ENCODE peak calls at places on chromosomes 1 and 21, in six cellular contexts. N is skeletal muscle cell, T is brain microvascular endothelial cell, E is tibial artery, Z is H7, R is SK-N-SH. S is an unnamed sample.

GRCh38 chr1:119873166-119874025 is 22.9 kb downstream of the ADAM30 start:
- DNase-seq in N (peak), T (peak), E (no peak), Z (no peak), R (no peak), S (peak)

GRCh38 chr1:158330390-158330789 is 941 bp downstream of the CD1B start:
- DNase-seq in N (no peak), T (no peak), E (no peak), Z (no peak), R (no peak), S (no peak)

GRCh38 chr1:95035536-95035935 is 37.2 kb downstream of the ALG14 start:
- DNase-seq in N (peak), T (peak), E (no peak), Z (no peak), R (no peak), S (peak)

GRCh38 chr1:152411846-152412245 is 2.2 kb downstream of the CRNN start:
- DNase-seq in N (no peak), T (no peak), E (no peak), Z (no peak), R (no peak), S (no peak)

GRCh38 chr21:25887646-25888321 is 153.0 kb downstream of the GABPA start:
- DNase-seq in N (no peak), T (no peak), E (no peak), Z (no peak), R (no peak), S (no peak)

GRCh38 chr1:235502601-235503332 is 1.5 kb downstream of the B3GALNT2 start:
- DNase-seq in N (no peak), T (peak), E (no peak), Z (no peak), R (no peak), S (peak)

GRCh38 chr1:4702927-4703326 is 48.5 kb downstream of the AJAP1 start:
- DNase-seq in N (no peak), T (peak), E (no peak), Z (no peak), R (peak), S (no peak)

GRCh38 chr1:118999348-119000071 is 11.4 kb upstream of the TBX15 start:
- DNase-seq in N (no peak), T (no peak), E (no peak), Z (peak), R (no peak), S (no peak)

GRCh38 chr1:230706020-230706699 is 7.8 kb downstream of the AGT start:
- DNase-seq in N (no peak), T (no peak), E (no peak), Z (no peak), R (no peak), S (no peak)

GRCh38 chr1:67201891-67202290 is 35.6 kb downstream of the IL23R start:
- DNase-seq in N (no peak), T (no peak), E (no peak), Z (no peak), R (no peak), S (no peak)

GRCh38 chr1:119814288-119814687 is 3.0 kb upstream of the REG4 start:
- DNase-seq in N (no peak), T (no peak), E (no peak), Z (no peak), R (no peak), S (no peak)

GRCh38 chr1:107559881-107560280 is 405.1 kb downstream of the VAV3 start:
- DNase-seq in N (no peak), T (no peak), E (no peak), Z (no peak), R (no peak), S (peak)

GRCh38 chr1:150931773-150932172 is 5.6 kb downstream of the SETDB1 start:
- DNase-seq in N (no peak), T (no peak), E (no peak), Z (no peak), R (no peak), S (peak)

GRCh38 chr1:8314346-8315280 is 3.3 kb upstream of the SLC45A1 start:
- DNase-seq in N (peak), T (peak), E (peak), Z (peak), R (peak), S (peak)

GRCh38 chr1:160400284-160400645 is at the start of gene VANGL2:
- DNase-seq in N (no peak), T (peak), E (no peak), Z (peak), R (peak), S (peak)

GRCh38 chr1:184686540-184686939 is 68.1 kb downstream of the EDEM3 start:
- DNase-seq in N (no peak), T (no peak), E (no peak), Z (no peak), R (no peak), S (peak)

GRCh38 chr1:9555942-9556341 is 16.7 kb downstream of the SLC25A33 start:
- DNase-seq in N (no peak), T (no peak), E (peak), Z (no peak), R (no peak), S (no peak)

GRCh38 chr1:37602750-37603694 is 7.3 kb upstream of the GNL2 start:
- DNase-seq in N (no peak), T (peak), E (no peak), Z (peak), R (peak), S (peak)

GRCh38 chr1:161215079-161215478 is at the start of gene FCER1G:
- DNase-seq in N (no peak), T (no peak), E (peak), Z (no peak), R (no peak), S (no peak)

GRCh38 chr1:7408771-7409150 is 362.3 kb upstream of the VAMP3 start:
- DNase-seq in N (no peak), T (no peak), E (peak), Z (peak), R (no peak), S (no peak)

GRCh38 chr21:25970254-25970930 is 200.2 kb downstream of the APP start:
- DNase-seq in N (no peak), T (peak), E (no peak), Z (no peak), R (no peak), S (peak)

GRCh38 chr1:10529096-10529495 is 54.3 kb downstream of the PEX14 start:
- DNase-seq in N (no peak), T (no peak), E (no peak), Z (no peak), R (no peak), S (no peak)

GRCh38 chr1:94244816-94245215 is 7.4 kb upstream of the ARHGAP29 start:
- DNase-seq in N (no peak), T (no peak), E (no peak), Z (no peak), R (no peak), S (no peak)

DNA sequence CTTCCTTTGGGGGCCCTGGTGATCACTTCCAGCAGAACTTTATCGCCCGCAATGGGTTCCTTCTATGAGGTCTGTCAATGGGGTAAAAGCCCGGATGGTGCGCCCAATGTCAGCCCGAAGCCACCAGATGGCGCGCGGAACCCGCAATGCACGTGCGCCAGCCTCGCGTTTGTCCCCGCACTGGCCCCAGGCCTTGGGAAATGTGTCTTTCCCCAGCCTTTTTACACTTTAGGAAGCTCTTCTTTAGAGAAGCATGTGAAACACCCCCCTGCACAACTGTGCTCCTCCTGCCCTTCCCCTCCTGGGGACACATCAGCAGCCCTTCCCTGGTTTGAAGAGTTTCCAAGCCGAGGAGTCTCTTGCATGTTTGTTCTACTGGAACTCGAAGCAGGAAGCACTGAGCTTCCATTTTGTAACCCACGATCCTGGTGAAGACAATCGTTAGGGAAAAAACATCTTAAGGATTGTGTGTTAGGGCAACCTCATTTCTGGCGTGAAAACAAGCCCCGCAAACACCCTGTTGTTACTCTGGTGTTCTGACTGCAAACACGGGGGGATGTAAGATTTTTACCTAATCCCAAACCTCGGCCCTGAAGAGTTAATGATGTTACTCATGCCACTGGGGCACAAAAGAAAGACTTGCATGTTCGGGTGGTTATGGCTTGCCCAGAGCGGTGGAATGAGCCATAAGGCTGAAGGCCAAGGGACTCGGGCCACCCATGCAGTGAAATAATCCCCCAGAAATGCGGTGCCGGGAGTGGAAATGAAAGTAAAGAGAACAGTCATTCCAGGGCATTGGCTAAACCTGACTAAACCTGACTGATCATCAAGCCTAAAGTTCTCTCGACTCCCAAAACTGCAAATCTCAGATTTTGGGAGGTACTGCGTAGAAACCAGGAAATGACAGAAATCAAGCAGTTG is 20.4 kb upstream of the TARBP1 start:
- DNase-seq in N (peak), T (peak), E (peak), Z (peak), R (peak), S (peak)
- H3K4me3 ChIP-seq in N (peak), T (no peak), E (peak), Z (no peak), R (no peak), S (no peak)

GRCh38 chr1:79055856-79056255 is 49.3 kb upstream of the ADGRL4 start:
- DNase-seq in N (no peak), T (no peak), E (no peak), Z (no peak), R (no peak), S (no peak)

DNA sequence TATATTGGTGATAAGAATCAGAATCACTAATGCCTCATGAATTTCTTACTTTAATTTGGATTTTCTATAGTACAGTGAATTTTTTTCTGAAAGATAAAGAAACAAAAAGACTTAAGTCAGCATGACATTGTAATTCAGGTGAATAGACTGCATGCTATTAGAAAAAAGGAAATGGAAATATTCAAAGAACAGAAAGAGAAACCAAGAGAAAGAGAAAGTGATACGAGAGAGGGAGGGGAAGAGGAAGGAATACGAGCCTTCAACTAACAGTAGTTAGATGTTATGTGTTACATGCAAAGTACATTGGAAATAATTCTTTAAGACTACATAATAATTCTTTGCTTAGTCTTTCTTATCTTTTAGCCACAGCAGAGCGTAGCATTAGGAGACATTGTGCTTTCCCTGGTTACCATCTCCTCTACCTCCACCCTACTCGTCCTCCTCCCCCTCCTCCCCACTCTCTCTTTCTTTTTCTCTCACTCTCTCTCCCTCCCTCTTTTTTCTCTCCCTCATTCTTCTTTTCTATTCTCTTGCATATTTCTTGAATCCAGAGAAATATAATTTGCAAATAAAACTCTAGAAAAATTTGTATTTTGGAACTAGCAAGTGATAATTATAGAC is 46.4 kb upstream of the ADGRL4 start:
- DNase-seq in N (no peak), T (no peak), E (no peak), Z (no peak), R (no peak), S (no peak)
- H3K4me3 ChIP-seq in N (no peak), T (no peak), E (peak), Z (no peak), R (no peak), S (no peak)

GRCh38 chr1:21622466-21623315 is 46.5 kb downstream of the RAP1GAP start:
- DNase-seq in N (no peak), T (no peak), E (no peak), Z (peak), R (peak), S (peak)
- H3K4me3 ChIP-seq in N (peak), T (peak), E (no peak), Z (peak), R (peak), S (peak)

DNA sequence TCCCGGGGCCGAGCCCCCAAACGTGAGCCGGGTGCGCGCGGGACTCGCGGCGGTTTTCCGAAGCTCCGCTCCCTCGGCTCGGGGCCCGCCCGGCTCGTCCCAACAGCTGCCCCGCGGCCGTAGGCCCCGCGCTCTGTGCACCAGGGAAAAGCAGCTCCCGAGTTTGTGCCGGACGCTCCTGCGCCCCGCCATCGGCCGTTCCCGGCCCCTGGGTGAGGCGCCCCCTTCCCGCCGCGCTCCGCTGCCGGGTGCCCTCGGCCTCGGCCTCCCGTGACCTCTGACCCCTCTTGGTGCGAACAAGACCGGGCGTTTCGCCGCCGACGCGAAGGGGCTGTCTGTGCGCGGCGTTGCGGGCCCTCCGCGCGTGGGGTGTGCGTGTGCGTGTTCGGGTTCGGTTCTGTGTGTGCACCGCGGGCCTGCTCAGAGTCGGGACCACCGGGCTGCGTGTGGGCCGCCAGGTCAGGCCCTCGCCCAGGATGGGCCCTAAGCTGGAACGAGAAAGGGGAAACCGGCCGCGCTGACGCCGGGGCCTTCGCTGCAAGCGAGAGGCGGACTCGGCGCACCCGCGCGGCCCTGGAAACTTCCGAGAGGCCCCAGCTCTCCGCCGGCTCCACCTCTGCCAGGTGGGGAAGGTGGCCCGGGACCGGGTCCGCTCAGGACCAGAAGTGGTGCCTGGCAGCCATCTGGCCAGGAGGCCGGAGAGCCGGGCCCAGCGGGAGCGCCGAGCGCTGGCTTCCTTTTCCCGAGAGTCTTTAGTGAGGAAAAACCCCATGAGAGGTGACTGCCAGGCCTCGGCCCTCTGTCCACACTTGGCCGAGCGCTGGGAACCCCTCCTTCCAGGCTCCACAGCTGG is 1.9 kb downstream of the PRDM16 start:
- DNase-seq in N (no peak), T (no peak), E (peak), Z (peak), R (no peak), S (peak)
- H3K4me3 ChIP-seq in N (peak), T (peak), E (peak), Z (peak), R (no peak), S (peak)

GRCh38 chr1:201831371-201831770 is 2.4 kb downstream of the IPO9 start:
- DNase-seq in N (no peak), T (no peak), E (no peak), Z (no peak), R (no peak), S (no peak)
- H3K4me3 ChIP-seq in N (no peak), T (no peak), E (no peak), Z (no peak), R (no peak), S (no peak)

DNA sequence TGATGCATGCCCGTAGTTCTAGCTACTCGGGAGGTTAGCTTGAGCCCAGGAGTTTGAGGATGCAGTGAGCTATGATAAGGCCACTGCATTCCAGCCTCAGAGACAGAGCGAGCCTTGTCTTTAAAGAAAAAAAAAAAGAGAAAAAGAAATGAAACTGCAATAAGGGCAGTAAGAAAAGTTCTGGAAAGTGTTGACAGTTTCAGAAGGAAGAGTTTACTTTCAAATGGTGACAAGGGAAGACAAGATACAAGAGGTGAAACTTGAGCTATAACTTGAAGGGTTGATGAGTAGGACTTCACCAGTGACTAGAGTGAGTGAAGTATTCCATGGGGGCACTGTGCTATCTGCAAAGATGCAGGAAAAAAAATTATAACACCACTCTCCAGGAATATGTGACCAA is 125.0 kb downstream of the AKT3 start:
- DNase-seq in N (no peak), T (no peak), E (no peak), Z (no peak), R (no peak), S (no peak)
- H3K4me3 ChIP-seq in N (no peak), T (no peak), E (no peak), Z (no peak), R (no peak), S (no peak)

DNA sequence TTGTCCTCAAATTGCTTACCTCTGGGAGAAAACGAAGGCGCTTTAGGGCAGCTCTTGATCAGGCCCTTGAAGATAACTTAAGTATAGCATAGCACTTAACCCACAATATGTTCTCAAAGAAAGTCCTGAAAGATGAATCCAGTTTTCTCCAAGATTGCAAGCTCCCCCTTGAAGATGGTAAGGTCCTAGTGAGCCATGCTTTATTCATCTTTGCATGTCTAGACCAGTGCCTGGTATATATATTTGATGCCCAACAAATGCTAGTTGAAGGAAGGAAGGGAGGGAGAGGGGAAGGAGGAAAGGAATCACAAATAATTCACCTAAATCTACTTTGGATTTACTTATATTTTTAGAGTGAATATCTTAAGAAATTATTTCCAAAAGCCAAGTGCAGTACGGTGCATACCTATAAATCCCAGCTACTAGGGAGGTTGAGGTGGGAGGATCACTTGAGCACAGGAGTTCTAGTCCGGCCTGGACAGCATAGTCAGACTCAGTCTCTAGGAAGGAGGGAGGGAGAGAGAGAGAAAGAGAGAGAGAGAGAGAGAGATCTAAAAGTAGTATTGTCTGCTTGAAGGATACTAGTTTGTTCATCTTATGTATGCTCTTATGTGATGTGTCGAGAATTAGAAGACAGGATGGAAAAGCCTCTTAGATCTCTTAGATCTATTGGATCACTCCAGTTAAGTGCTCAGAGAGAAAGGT is 25.0 kb downstream of the PBX1 start:
- DNase-seq in N (no peak), T (no peak), E (no peak), Z (no peak), R (no peak), S (peak)
- H3K4me3 ChIP-seq in N (no peak), T (no peak), E (no peak), Z (no peak), R (no peak), S (no peak)

DNA sequence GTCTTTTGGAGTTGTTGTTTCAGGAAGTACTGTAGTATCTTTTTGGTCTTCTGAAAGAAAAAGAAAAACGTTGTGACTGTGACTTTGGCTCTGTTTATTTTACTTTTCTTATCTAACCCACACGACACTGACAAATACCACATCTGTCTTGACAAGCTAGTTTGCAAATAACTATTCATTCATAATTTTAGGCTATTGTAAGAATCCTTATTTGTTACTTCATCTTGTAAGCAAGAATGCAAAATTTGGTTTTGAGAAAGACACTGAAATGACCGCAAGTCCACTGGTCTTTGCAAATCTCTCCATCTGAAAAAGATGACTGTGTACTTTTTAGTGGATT is 12.7 kb downstream of the TGFB2 start:
- DNase-seq in N (no peak), T (no peak), E (no peak), Z (no peak), R (no peak), S (no peak)
- H3K4me3 ChIP-seq in N (no peak), T (no peak), E (peak), Z (no peak), R (no peak), S (no peak)

DNA sequence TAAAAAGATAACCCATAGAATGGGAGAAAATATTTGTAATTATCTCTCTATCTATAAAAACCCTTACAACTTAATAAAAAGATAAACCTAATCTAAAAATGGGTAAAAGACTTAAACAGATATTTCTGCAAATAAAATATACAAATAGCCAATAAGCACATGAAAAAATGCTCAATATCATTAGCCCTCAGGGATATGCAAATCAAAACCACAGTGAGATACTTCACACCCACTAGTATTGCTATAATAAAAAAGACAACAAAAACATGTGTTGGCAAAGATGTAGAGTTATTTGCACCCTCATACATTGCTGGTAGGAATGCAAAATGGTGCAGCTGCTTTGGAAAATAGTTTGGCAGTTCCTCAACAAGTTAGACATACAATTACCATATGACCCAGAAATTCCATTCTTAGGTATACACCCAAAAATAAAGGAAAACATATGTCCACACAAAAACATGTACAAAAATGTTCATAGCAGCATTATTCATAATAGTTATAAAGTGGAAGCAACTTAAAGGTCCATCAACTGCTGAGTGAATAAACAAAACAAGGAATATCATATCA is 30.2 kb downstream of the ZZZ3 start:
- DNase-seq in N (no peak), T (no peak), E (no peak), Z (no peak), R (no peak), S (no peak)
- H3K4me3 ChIP-seq in N (no peak), T (no peak), E (no peak), Z (no peak), R (no peak), S (no peak)